ENCODE peak calls at places on chromosomes 16 and 17, in ten cellular contexts. D is neural progenitor cell; L is mesendoderm; C is kidney tubule cell; K is HCT116; Z is stimulated activated CD4-positive, alpha-beta T cell treated with anti-CD3 and anti-CD28 coated beads, Interleukin-2, amount 100 ng/mL, for 24 hours; M is progenitor cell of endocrine pancreas; U is cardiac fibroblast; T is glutamatergic neuron; Y is activated T-cell treated with anti-CD3 and anti-CD28 coated beads, Interleukin-2, amount 50 U/mL, for 24 hours. O is an unnamed sample.

GRCh38 chr17:49434821-49435581 is 20.3 kb upstream of the PHB1 start:
- DNase-seq in D (peak), L (peak), C (peak), K (peak), Z (peak), M (peak), U (peak), T (peak), Y (peak), O (peak)

GRCh38 chr16:58236831-58237230 is 38.9 kb upstream of the CSNK2A2 start:
- DNase-seq in D (peak), L (peak), C (no peak), K (no peak), Z (no peak), M (no peak), U (no peak), T (no peak), Y (no peak), O (no peak)

GRCh38 chr17:2194778-2195417 is 108.7 kb downstream of the SMG6 start:
- DNase-seq in D (peak), L (peak), C (no peak), K (no peak), Z (no peak), M (no peak), U (no peak), T (no peak), Y (no peak), O (no peak)

GRCh38 chr16:81537721-81538561 is 93.3 kb downstream of the CMIP start:
- DNase-seq in D (no peak), L (no peak), C (no peak), K (no peak), Z (no peak), M (no peak), U (peak), T (no peak), Y (no peak), O (no peak)

GRCh38 chr17:31907342-31907975 is 6.0 kb upstream of the UTP6 start:
- DNase-seq in D (no peak), L (peak), C (no peak), K (no peak), Z (no peak), M (no peak), U (peak), T (no peak), Y (no peak), O (no peak)

GRCh38 chr16:51638338-51639135 is 487.5 kb upstream of the SALL1 start:
- DNase-seq in D (no peak), L (no peak), C (peak), K (no peak), Z (no peak), M (no peak), U (no peak), T (no peak), Y (no peak), O (no peak)

GRCh38 chr16:15509593-15510520 is 75.5 kb downstream of the BMERB1 start:
- DNase-seq in D (peak), L (peak), C (no peak), K (no peak), Z (no peak), M (no peak), U (peak), T (no peak), Y (peak), O (peak)

GRCh38 chr16:54927125-54928015 is 3.3 kb upstream of the IRX5 start:
- DNase-seq in D (no peak), L (peak), C (no peak), K (no peak), Z (no peak), M (no peak), U (no peak), T (no peak), Y (no peak), O (no peak)

GRCh38 chr16:22314661-22315626 is 17.7 kb downstream of the POLR3E start:
- DNase-seq in D (peak), L (no peak), C (no peak), K (no peak), Z (no peak), M (no peak), U (no peak), T (no peak), Y (peak), O (no peak)

O was measured in ACHN.